ENCODE peak calls at places on chromosomes 6 and 20, in nine cellular contexts. S, I, F, G, U, O, B, L and A are unnamed samples.
A peak's percentile ranks its signal among the peaks of the same experiment; 100 is the strongest.

GRCh38 chr6:43059168-43060033 is at the start of the genes KLC4 and MRPL2:
- DNase-seq in G (peak; percentile 99), F (peak; percentile 100), U (peak; percentile 94), O (peak; percentile 99), B (peak; percentile 99), L (peak; percentile 97), S (peak; percentile 99), I (peak; percentile 99), A (peak; percentile 95)

GRCh38 chr6:128806274-128806673 is 76.7 kb upstream of the LAMA2 start:
- DNase-seq in L (no peak), O (no peak), I (no peak), U (no peak), F (no peak), G (no peak), B (no peak), S (no peak), A (no peak)

GRCh38 chr20:25248501-25249172 is 752 bp downstream of the PYGB start:
- DNase-seq in O (peak; percentile 46), L (no peak), B (peak; percentile 41), F (peak; percentile 54), U (no peak), G (peak; percentile 29), I (peak; percentile 79), S (peak; percentile 46), A (no peak)

GRCh38 chr6:24078200-24078599 is 47.8 kb upstream of the NRSN1 start:
- DNase-seq in F (no peak), U (peak; percentile 54), G (no peak), O (no peak), I (no peak), L (no peak), B (peak; percentile 45), S (no peak), A (no peak)

GRCh38 chr6:35955071-35955470 is 34.2 kb upstream of the SRPK1 start:
- DNase-seq in L (no peak), S (no peak), G (no peak), B (peak; percentile 85), O (no peak), I (no peak), U (peak; percentile 19), F (no peak), A (no peak)

GRCh38 chr6:150639823-150640331 is 40.2 kb downstream of the PLEKHG1 start:
- DNase-seq in I (no peak), F (no peak), B (no peak), U (no peak), S (no peak), G (no peak), O (no peak), L (no peak), A (no peak)

GRCh38 chr6:93419304-93420162 is at the start of gene EPHA7:
- DNase-seq in S (peak; percentile 90), L (no peak), B (peak; percentile 93), O (peak; percentile 97), I (peak; percentile 100), U (peak; percentile 79), G (no peak), F (peak; percentile 98), A (no peak)

GRCh38 chr6:25288518-25288917 is 9.3 kb downstream of the CARMIL1 start:
- DNase-seq in O (no peak), F (peak; percentile 45), B (no peak), U (no peak), L (no peak), S (no peak), G (no peak), I (no peak), A (no peak)

GRCh38 chr20:5470943-5471342 is 154.2 kb upstream of the PROKR2 start:
- DNase-seq in G (no peak), O (no peak), L (no peak), S (no peak), F (no peak), I (no peak), U (no peak), B (no peak), A (no peak)

GRCh38 chr20:5474646-5475550 is 158.1 kb upstream of the PROKR2 start:
- DNase-seq in I (no peak), S (no peak), B (no peak), F (no peak), L (no peak), G (no peak), O (no peak), U (no peak), A (no peak)

GRCh38 chr20:5470458-5470857 is 153.7 kb upstream of the PROKR2 start:
- DNase-seq in I (no peak), L (no peak), B (no peak), S (no peak), F (no peak), U (no peak), O (no peak), G (no peak), A (no peak)

GRCh38 chr20:5471368-5471767 is 154.6 kb upstream of the PROKR2 start:
- DNase-seq in S (no peak), U (no peak), L (no peak), F (no peak), I (no peak), O (no peak), G (no peak), B (no peak), A (no peak)
- H3K4me3 ChIP-seq in S (no peak overlapping the region), U (no peak overlapping the region), L (no peak overlapping the region), F (no peak overlapping the region), I (no peak overlapping the region), O (no peak overlapping the region), G (no peak overlapping the region), B (no peak overlapping the region), A (no peak overlapping the region)

GRCh38 chr6:165645919-165646318 is 17.1 kb downstream of the PDE10A start:
- DNase-seq in B (no peak), S (no peak), U (no peak), F (no peak), I (no peak), L (no peak), G (no peak), O (no peak), A (no peak)
- H3K27ac ChIP-seq in B (no peak overlapping the region), S (no peak overlapping the region), U (no peak overlapping the region), F (no peak overlapping the region), I (no peak overlapping the region), L (no peak overlapping the region), G (no peak overlapping the region), O (no peak overlapping the region), A (no peak overlapping the region)

DNA sequence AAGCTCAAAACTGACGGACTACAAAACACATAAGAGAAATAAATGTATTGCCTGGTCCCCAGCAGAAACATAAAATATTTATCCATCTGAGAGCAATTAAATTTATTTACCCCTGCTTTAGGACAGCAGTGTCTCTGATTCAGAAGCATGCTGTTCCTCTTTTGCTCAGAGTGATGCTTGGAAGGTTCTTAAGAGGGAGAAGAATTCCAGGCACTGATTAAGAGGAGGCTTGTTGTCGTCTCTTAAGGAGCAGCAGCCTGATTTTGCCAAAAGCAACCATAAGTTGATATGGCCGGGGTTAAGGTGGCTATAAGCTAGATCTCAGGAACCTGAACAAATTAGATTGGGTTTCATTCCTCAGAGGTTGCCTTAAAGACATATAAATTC is 25.8 kb downstream of the CAP2 start:
- DNase-seq in O (no peak), G (no peak), B (no peak), U (no peak), F (peak; percentile 57), I (no peak), L (no peak), S (no peak), A (no peak)
- H3K4me3 ChIP-seq in O (no peak overlapping the region), G (no peak overlapping the region), B (no peak overlapping the region), U (no peak overlapping the region), F (no peak overlapping the region), I (no peak overlapping the region), L (no peak overlapping the region), S (no peak overlapping the region), A (no peak overlapping the region)

GRCh38 chr6:139109558-139109957 is 25.3 kb upstream of the HECA start:
- DNase-seq in S (no peak), U (no peak), F (peak; percentile 85), I (peak; percentile 54), G (peak; percentile 45), B (peak; percentile 43), L (peak; percentile 32), O (no peak), A (no peak)
- H3K27ac ChIP-seq in S (no peak overlapping the region), U (no peak overlapping the region), F (no peak overlapping the region), I (no peak overlapping the region), G (no peak overlapping the region), B (no peak overlapping the region), L (no peak overlapping the region), O (no peak overlapping the region), A (no peak overlapping the region)

GRCh38 chr6:28841290-28841689 is 82.5 kb downstream of the TRIM27 start:
- DNase-seq in I (peak; percentile 39), S (no peak), B (no peak), G (peak; percentile 63), L (no peak), F (peak; percentile 61), O (no peak), U (no peak), A (no peak)

GRCh38 chr6:28838634-28839442 is 84.9 kb downstream of the TRIM27 start:
- DNase-seq in O (peak; percentile 81), L (peak; percentile 75), F (peak; percentile 91), S (peak; percentile 91), U (peak; percentile 68), G (peak; percentile 92), B (peak; percentile 89), I (peak; percentile 94), A (peak; percentile 81)

GRCh38 chr6:28838289-28838633 is 85.5 kb downstream of the TRIM27 start:
- DNase-seq in S (peak; percentile 80), O (peak; percentile 69), B (peak; percentile 87), F (peak; percentile 75), L (no peak), I (peak; percentile 80), G (peak; percentile 81), U (no peak), A (peak; percentile 85)

GRCh38 chr6:28839443-28840120 is 84.2 kb downstream of the TRIM27 start:
- DNase-seq in G (peak; percentile 37), F (no peak), B (no peak), O (no peak), L (no peak), U (no peak), I (no peak), S (no peak), A (no peak)
- H3K4me3 ChIP-seq in G (peak overlapping the region; percentile 76), F (no peak overlapping the region), B (peak overlapping the region; percentile 80), O (peak overlapping the region; percentile 58), L (peak overlapping the region; percentile 55), U (peak overlapping the region; percentile 86), I (peak overlapping the region; percentile 82), S (peak overlapping the region; percentile 70), A (peak overlapping the region; percentile 83)

GRCh38 chr20:33789109-33789857 is 21.9 kb upstream of the CHMP4B start:
- DNase-seq in S (peak; percentile 95), I (no peak), F (peak; percentile 34), B (peak; percentile 100), G (no peak), L (peak; percentile 98), U (peak; percentile 95), O (peak; percentile 37), A (no peak)

GRCh38 chr20:33791021-33791420 is 20.1 kb upstream of the CHMP4B start:
- DNase-seq in I (no peak), U (no peak), S (peak; percentile 26), F (no peak), B (no peak), O (no peak), L (no peak), G (no peak), A (no peak)

GRCh38 chr20:33790571-33790970 is 20.6 kb upstream of the CHMP4B start:
- DNase-seq in I (no peak), O (no peak), F (no peak), B (no peak), G (no peak), U (no peak), S (peak; percentile 87), L (no peak), A (no peak)

GRCh38 chr20:33788351-33789049 is 22.6 kb upstream of the CHMP4B start:
- DNase-seq in S (peak; percentile 31), O (no peak), I (no peak), B (peak; percentile 70), U (no peak), G (no peak), F (no peak), L (no peak), A (no peak)

GRCh38 chr20:33789858-33790182 is 21.3 kb upstream of the CHMP4B start:
- DNase-seq in O (no peak), B (no peak), G (no peak), I (no peak), S (no peak), L (no peak), U (no peak), F (no peak), A (no peak)
- H3K27ac ChIP-seq in O (no peak overlapping the region), B (peak overlapping the region; percentile 90), G (no peak overlapping the region), I (no peak overlapping the region), S (peak overlapping the region; percentile 84), L (peak overlapping the region; percentile 93), U (no peak overlapping the region), F (no peak overlapping the region), A (no peak overlapping the region)